ENCODE peak calls at places on chromosome 15, in four cellular contexts. One of them, this sample, is unnamed.

GRCh38 chr15:66836476-66837030 is 134.5 kb downstream of the SMAD6 start:
- DNase-seq in heart left ventricle: no peak
- DNase-seq in tibial nerve: no peak
- DNase-seq in neural progenitor cell: no peak
- DNase-seq in this sample: no peak

GRCh38 chr15:44706946-44707636 is 4.0 kb downstream of the PATL2 start:
- DNase-seq in heart left ventricle: no peak
- DNase-seq in tibial nerve: no peak
- DNase-seq in neural progenitor cell: no peak
- DNase-seq in this sample: no peak

GRCh38 chr15:41207687-41208448 is 22.7 kb downstream of the EXD1 start:
- DNase-seq in heart left ventricle: no peak
- DNase-seq in tibial nerve: no peak
- DNase-seq in neural progenitor cell: no peak
- DNase-seq in this sample: no peak

GRCh38 chr15:58410353-58410752 is 21.4 kb upstream of the LIPC start:
- DNase-seq in heart left ventricle: no peak
- DNase-seq in tibial nerve: no peak
- DNase-seq in neural progenitor cell: no peak
- DNase-seq in this sample: no peak

GRCh38 chr15:67091966-67092677 is 26.7 kb downstream of the SMAD3 start:
- DNase-seq in heart left ventricle: no peak
- DNase-seq in tibial nerve: no peak
- DNase-seq in neural progenitor cell: peak
- DNase-seq in this sample: no peak

GRCh38 chr15:33182278-33182905 is 12.1 kb downstream of the FMN1 start:
- DNase-seq in heart left ventricle: no peak
- DNase-seq in tibial nerve: no peak
- DNase-seq in neural progenitor cell: no peak
- DNase-seq in this sample: no peak

GRCh38 chr15:85785887-85786777 is 8.6 kb downstream of the KLHL25 start:
- DNase-seq in heart left ventricle: peak
- DNase-seq in tibial nerve: no peak
- DNase-seq in neural progenitor cell: no peak
- DNase-seq in this sample: no peak

GRCh38 chr15:76503121-76503520 is 166.5 kb downstream of the ISL2 start:
- DNase-seq in heart left ventricle: no peak
- DNase-seq in tibial nerve: no peak
- DNase-seq in neural progenitor cell: no peak
- DNase-seq in this sample: no peak

GRCh38 chr15:35252351-35252865 is 167.3 kb upstream of the NANOGP8 start:
- DNase-seq in heart left ventricle: no peak
- DNase-seq in tibial nerve: no peak
- DNase-seq in neural progenitor cell: no peak
- DNase-seq in this sample: no peak

GRCh38 chr15:77036537-77037474 is 34.1 kb downstream of the TSPAN3 start:
- DNase-seq in heart left ventricle: peak
- DNase-seq in tibial nerve: no peak
- DNase-seq in neural progenitor cell: no peak
- DNase-seq in this sample: peak

GRCh38 chr15:73806698-73807483 is 53.7 kb upstream of the INSYN1 start:
- DNase-seq in heart left ventricle: no peak
- DNase-seq in tibial nerve: no peak
- DNase-seq in neural progenitor cell: peak
- DNase-seq in this sample: no peak

GRCh38 chr15:84975871-84976351 is 5.7 kb upstream of the PDE8A start:
- DNase-seq in heart left ventricle: no peak
- DNase-seq in tibial nerve: no peak
- DNase-seq in neural progenitor cell: no peak
- DNase-seq in this sample: no peak

GRCh38 chr15:24898715-24899278 is 56.0 kb upstream of the SNRPN start:
- DNase-seq in heart left ventricle: no peak
- DNase-seq in tibial nerve: no peak
- DNase-seq in neural progenitor cell: peak
- DNase-seq in this sample: no peak

GRCh38 chr15:77031376-77032050 is 36.6 kb downstream of the PSTPIP1 start:
- DNase-seq in heart left ventricle: peak
- DNase-seq in tibial nerve: no peak
- DNase-seq in neural progenitor cell: no peak
- DNase-seq in this sample: peak

GRCh38 chr15:31265871-31266711 is 60.5 kb upstream of the KLF13 start:
- DNase-seq in heart left ventricle: peak
- DNase-seq in tibial nerve: peak
- DNase-seq in neural progenitor cell: peak
- DNase-seq in this sample: no peak

GRCh38 chr15:37009288-37009687 is 91.1 kb downstream of the MEIS2 start:
- DNase-seq in heart left ventricle: no peak
- DNase-seq in tibial nerve: no peak
- DNase-seq in neural progenitor cell: no peak
- DNase-seq in this sample: no peak

GRCh38 chr15:95371664-95372063 is 958.8 kb upstream of the NR2F2 start:
- DNase-seq in heart left ventricle: no peak
- DNase-seq in tibial nerve: no peak
- DNase-seq in neural progenitor cell: no peak
- DNase-seq in this sample: no peak

GRCh38 chr15:69631978-69632377 is 179.4 kb downstream of the RPLP1 start:
- DNase-seq in heart left ventricle: no peak
- DNase-seq in tibial nerve: no peak
- DNase-seq in neural progenitor cell: no peak
- DNase-seq in this sample: no peak

GRCh38 chr15:62277816-62278394 is 112.8 kb upstream of the C2CD4B start:
- DNase-seq in heart left ventricle: no peak
- DNase-seq in tibial nerve: no peak
- DNase-seq in neural progenitor cell: peak
- DNase-seq in this sample: no peak

GRCh38 chr15:42129364-42129763 is 27.1 kb downstream of the PLA2G4F start:
- DNase-seq in heart left ventricle: no peak
- DNase-seq in tibial nerve: no peak
- DNase-seq in neural progenitor cell: no peak
- DNase-seq in this sample: no peak

GRCh38 chr15:45454825-45455224 is 67.7 kb downstream of the SLC30A4 start:
- DNase-seq in heart left ventricle: peak
- DNase-seq in tibial nerve: peak
- DNase-seq in neural progenitor cell: no peak
- DNase-seq in this sample: no peak

GRCh38 chr15:38690737-38691332 is 126.2 kb upstream of the RASGRP1 start:
- DNase-seq in heart left ventricle: peak
- DNase-seq in tibial nerve: peak
- DNase-seq in neural progenitor cell: peak
- DNase-seq in this sample: peak

GRCh38 chr15:53979051-53979788 is 979 bp downstream of the UNC13C start:
- DNase-seq in heart left ventricle: no peak
- DNase-seq in tibial nerve: no peak
- DNase-seq in neural progenitor cell: no peak
- DNase-seq in this sample: no peak

GRCh38 chr15:95208988-95209387 is 977.6 kb downstream of the MCTP2 start:
- DNase-seq in heart left ventricle: no peak
- DNase-seq in tibial nerve: no peak
- DNase-seq in neural progenitor cell: no peak
- DNase-seq in this sample: no peak

GRCh38 chr15:95994418-95994817 is 336.1 kb upstream of the NR2F2 start:
- DNase-seq in heart left ventricle: no peak
- DNase-seq in tibial nerve: no peak
- DNase-seq in neural progenitor cell: no peak
- DNase-seq in this sample: no peak

GRCh38 chr15:71186971-71187960 is 72.0 kb downstream of the THSD4 start:
- DNase-seq in heart left ventricle: no peak
- DNase-seq in tibial nerve: no peak
- DNase-seq in neural progenitor cell: peak
- DNase-seq in this sample: no peak

GRCh38 chr15:50083424-50084025 is 35.5 kb downstream of the ATP8B4 start:
- DNase-seq in heart left ventricle: no peak
- DNase-seq in tibial nerve: no peak
- DNase-seq in neural progenitor cell: no peak
- DNase-seq in this sample: no peak

GRCh38 chr15:72227192-72227586 is 3.8 kb downstream of the PKM start:
- DNase-seq in heart left ventricle: no peak
- DNase-seq in tibial nerve: no peak
- DNase-seq in neural progenitor cell: no peak
- DNase-seq in this sample: peak

GRCh38 chr15:85874236-85874635 is 79.5 kb upstream of the KLHL25 start:
- DNase-seq in heart left ventricle: no peak
- DNase-seq in tibial nerve: no peak
- DNase-seq in neural progenitor cell: no peak
- DNase-seq in this sample: no peak

GRCh38 chr15:61159901-61160300 is 69.2 kb downstream of the RORA start:
- DNase-seq in heart left ventricle: no peak
- DNase-seq in tibial nerve: no peak
- DNase-seq in neural progenitor cell: no peak
- DNase-seq in this sample: no peak

GRCh38 chr15:68821190-68821897 is 649 bp upstream of the ANP32A start:
- DNase-seq in heart left ventricle: no peak
- DNase-seq in tibial nerve: no peak
- DNase-seq in neural progenitor cell: no peak
- DNase-seq in this sample: no peak

GRCh38 chr15:56077071-56077470 is 83.7 kb upstream of the NEDD4 start:
- DNase-seq in heart left ventricle: no peak
- DNase-seq in tibial nerve: no peak
- DNase-seq in neural progenitor cell: peak
- DNase-seq in this sample: no peak

GRCh38 chr15:65066635-65067333 is 1.0 kb downstream of the RASL12 start:
- DNase-seq in heart left ventricle: peak
- DNase-seq in tibial nerve: no peak
- DNase-seq in neural progenitor cell: peak
- DNase-seq in this sample: peak
- H3K27ac ChIP-seq in heart left ventricle: peak
- H3K27ac ChIP-seq in tibial nerve: peak
- H3K27ac ChIP-seq in neural progenitor cell: no peak
- H3K27ac ChIP-seq in this sample: peak

DNA sequence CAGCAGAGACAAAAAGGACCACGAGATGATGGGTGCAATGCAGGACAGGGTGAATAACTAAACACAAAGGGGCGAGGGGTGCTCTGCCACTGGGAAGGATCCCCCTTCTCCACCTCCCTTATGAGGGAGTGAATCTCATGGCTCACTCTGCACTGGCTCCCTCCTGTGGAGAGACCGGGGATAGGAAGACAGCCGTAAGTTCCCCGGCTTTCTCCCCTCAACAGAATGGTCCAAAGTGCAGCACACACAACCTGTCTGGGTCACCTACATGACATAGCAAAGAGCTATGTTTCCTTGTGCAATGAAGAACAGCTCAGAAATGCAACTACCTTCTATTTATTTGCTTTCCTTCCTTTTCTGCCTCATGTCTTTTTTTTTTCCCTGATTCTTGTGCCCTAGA is 7.8 kb upstream of the ACSBG1 start:
- DNase-seq in heart left ventricle: no peak
- DNase-seq in tibial nerve: no peak
- DNase-seq in neural progenitor cell: peak
- DNase-seq in this sample: no peak
- TF ChIP-seq CTCF in heart left ventricle: peak
- TF ChIP-seq CTCF in tibial nerve: no peak
- TF ChIP-seq CTCF in neural progenitor cell: peak
- TF ChIP-seq CTCF in this sample: no peak

GRCh38 chr15:43244092-43244491 is 22.6 kb downstream of the TGM5 start:
- DNase-seq in heart left ventricle: no peak
- DNase-seq in tibial nerve: no peak
- DNase-seq in neural progenitor cell: no peak
- DNase-seq in this sample: no peak
- H3K4me3 ChIP-seq in heart left ventricle: no peak
- H3K4me3 ChIP-seq in tibial nerve: no peak
- H3K4me3 ChIP-seq in neural progenitor cell: no peak
- H3K4me3 ChIP-seq in this sample: no peak

GRCh38 chr15:90188914-90189748 is 12.0 kb upstream of the SEMA4B start:
- DNase-seq in heart left ventricle: no peak
- DNase-seq in tibial nerve: no peak
- DNase-seq in neural progenitor cell: no peak
- DNase-seq in this sample: no peak
- H3K27ac ChIP-seq in heart left ventricle: peak
- H3K27ac ChIP-seq in tibial nerve: no peak
- H3K27ac ChIP-seq in neural progenitor cell: no peak
- H3K27ac ChIP-seq in this sample: no peak

GRCh38 chr15:100705065-100705464 is 102.7 kb downstream of the ASB7 start:
- DNase-seq in heart left ventricle: no peak
- DNase-seq in tibial nerve: no peak
- DNase-seq in neural progenitor cell: no peak
- DNase-seq in this sample: peak

GRCh38 chr15:100703671-100704070 is 101.3 kb downstream of the ASB7 start:
- DNase-seq in heart left ventricle: no peak
- DNase-seq in tibial nerve: no peak
- DNase-seq in neural progenitor cell: no peak
- DNase-seq in this sample: peak

GRCh38 chr15:100705841-100706240 is 103.5 kb downstream of the ASB7 start:
- DNase-seq in heart left ventricle: no peak
- DNase-seq in tibial nerve: no peak
- DNase-seq in neural progenitor cell: no peak
- DNase-seq in this sample: no peak

GRCh38 chr15:100704281-100705055 is 102.1 kb downstream of the ASB7 start:
- DNase-seq in heart left ventricle: no peak
- DNase-seq in tibial nerve: no peak
- DNase-seq in neural progenitor cell: no peak
- DNase-seq in this sample: no peak

DNA sequence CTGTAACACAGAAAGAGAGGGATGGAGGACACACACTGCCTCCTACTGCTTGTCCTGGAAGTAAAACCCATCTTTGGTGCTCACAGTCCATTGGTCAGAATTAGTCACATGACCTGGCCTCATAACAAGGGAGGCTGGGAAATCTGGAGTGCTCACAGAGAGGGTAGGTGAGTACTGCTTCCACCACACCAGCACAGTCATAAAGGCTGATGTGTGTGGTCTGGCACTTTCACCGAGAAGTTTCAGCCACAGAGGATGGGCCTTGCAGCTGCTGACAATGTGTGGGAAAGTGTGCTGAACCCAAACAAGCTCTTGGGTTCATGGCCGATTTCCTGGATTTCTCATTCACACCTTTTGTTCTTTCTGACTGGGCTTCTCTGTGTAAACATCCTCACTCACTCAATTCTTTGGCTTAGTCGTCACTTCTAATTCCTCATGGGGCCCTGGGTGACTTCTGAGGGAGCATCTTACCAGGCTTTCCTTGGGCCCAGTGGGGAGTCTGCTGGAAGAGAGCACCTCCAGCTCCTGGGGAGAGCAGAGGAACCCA is 100.7 kb downstream of the ASB7 start:
- DNase-seq in heart left ventricle: no peak
- DNase-seq in tibial nerve: no peak
- DNase-seq in neural progenitor cell: no peak
- DNase-seq in this sample: no peak
- TF ChIP-seq CTCF in heart left ventricle: no peak
- TF ChIP-seq CTCF in tibial nerve: no peak
- TF ChIP-seq CTCF in neural progenitor cell: no peak
- TF ChIP-seq CTCF in this sample: no peak